ENCODE peak calls at places on chromosomes 12 and 14, in seven cellular contexts. F is A172, N is EH, C is Karpas-422, O is A549, K is epithelial cell of esophagus, B is iPS-NIHi11. L is an unnamed sample.

GRCh38 chr12:71392521-71393145 is 47.0 kb upstream of the LGR5 start:
- DNase-seq in F (peak; percentile 81), N (peak; percentile 71), C (peak; percentile 81), O (peak; percentile 84), K (peak; percentile 81), B (peak; percentile 79), L (peak; percentile 39)

GRCh38 chr12:40946612-40947194 is 241.4 kb upstream of the PDZRN4 start:
- DNase-seq in F (peak; percentile 21), N (peak; percentile 29), C (peak; percentile 79), O (peak; percentile 51), K (peak; percentile 55), B (peak; percentile 29), L (no peak)

GRCh38 chr12:48038085-48038484 is 33.8 kb upstream of the COL2A1 start:
- DNase-seq in F (no peak), N (no peak), C (peak; percentile 53), O (no peak), K (no peak), B (no peak), L (no peak)

GRCh38 chr14:61051046-61051445 is 70.0 kb downstream of the SLC38A6 start:
- DNase-seq in F (no peak), N (no peak), C (peak; percentile 75), O (no peak), K (no peak), B (no peak), L (no peak)

GRCh38 chr12:114168061-114168460 is 201.9 kb upstream of the RBM19 start:
- DNase-seq in F (no peak), N (peak; percentile 50), C (no peak), O (no peak), K (no peak), B (no peak), L (no peak)

GRCh38 chr14:92710001-92710341 is 38.5 kb downstream of the LGMN start:
- DNase-seq in F (no peak), N (no peak), C (no peak), O (no peak), K (no peak), B (no peak), L (no peak)

GRCh38 chr14:68705741-68706283 is 87.1 kb downstream of the ZFP36L1 start:
- DNase-seq in F (no peak), N (no peak), C (no peak), O (no peak), K (peak; percentile 92), B (peak; percentile 51), L (no peak)

GRCh38 chr12:47814539-47815170 is 5.0 kb downstream of the HDAC7 start:
- DNase-seq in F (no peak), N (no peak), C (peak; percentile 50), O (no peak), K (no peak), B (no peak), L (no peak)

GRCh38 chr12:28591831-28592230 is 401.6 kb downstream of the CCDC91 start:
- DNase-seq in F (no peak), N (no peak), C (no peak), O (no peak), K (no peak), B (no peak), L (no peak)

GRCh38 chr12:100553851-100554404 is 19.6 kb upstream of the GAS2L3 start:
- DNase-seq in F (no peak), N (peak; percentile 13), C (no peak), O (peak; percentile 16), K (no peak), B (no peak), L (no peak)

GRCh38 chr12:102300824-102301461 is 103.3 kb upstream of the PMCH start:
- DNase-seq in F (peak; percentile 49), N (peak; percentile 70), C (peak; percentile 75), O (peak; percentile 67), K (peak; percentile 77), B (peak; percentile 37), L (peak; percentile 40)

GRCh38 chr12:103169-103981 is 36.8 kb downstream of the IQSEC3 start:
- DNase-seq in F (no peak), N (no peak), C (peak; percentile 79), O (peak; percentile 73), K (no peak), B (peak; percentile 77), L (no peak)

GRCh38 chr12:66197413-66198055 is 8.5 kb downstream of the IRAK3 start:
- DNase-seq in F (no peak), N (peak; percentile 69), C (no peak), O (no peak), K (no peak), B (no peak), L (no peak)

GRCh38 chr14:68922201-68922613 is 56.9 kb downstream of the ACTN1 start:
- DNase-seq in F (no peak), N (no peak), C (no peak), O (no peak), K (no peak), B (no peak), L (no peak)

GRCh38 chr14:54549862-54550261 is 17.1 kb upstream of the SAMD4A start:
- DNase-seq in F (no peak), N (peak; percentile 46), C (peak; percentile 70), O (no peak), K (peak; percentile 31), B (peak; percentile 30), L (no peak)

GRCh38 chr12:56160160-56160763 is 2.1 kb downstream of the MYL6 start:
- DNase-seq in F (peak; percentile 58), N (peak; percentile 72), C (no peak), O (no peak), K (peak; percentile 55), B (no peak), L (no peak)

GRCh38 chr14:96264850-96265249 is 8.8 kb downstream of the BDKRB1 start:
- DNase-seq in F (no peak), N (peak; percentile 71), C (no peak), O (peak; percentile 41), K (no peak), B (peak; percentile 55), L (no peak)

GRCh38 chr12:13183621-13184020 is 12.9 kb upstream of the EMP1 start:
- DNase-seq in F (no peak), N (peak; percentile 61), C (no peak), O (no peak), K (no peak), B (no peak), L (no peak)

GRCh38 chr12:64669270-64669842 is 59.1 kb downstream of the RASSF3 start:
- DNase-seq in F (no peak), N (no peak), C (peak; percentile 59), O (no peak), K (no peak), B (peak; percentile 38), L (no peak)

GRCh38 chr12:3071107-3071506 is 6.1 kb upstream of the TSPAN9 start:
- DNase-seq in F (no peak), N (peak; percentile 25), C (no peak), O (no peak), K (no peak), B (no peak), L (no peak)

GRCh38 chr14:95516554-95517209 is at the start of gene SYNE3:
- DNase-seq in F (no peak), N (peak; percentile 58), C (peak; percentile 55), O (no peak), K (peak; percentile 25), B (peak; percentile 84), L (no peak)

GRCh38 chr12:108622425-108622824 is 11.3 kb downstream of the SELPLG start:
- DNase-seq in F (peak; percentile 54), N (peak; percentile 72), C (peak; percentile 75), O (peak; percentile 65), K (peak; percentile 28), B (peak; percentile 67), L (no peak)

GRCh38 chr12:89999699-90000505 is 291.3 kb upstream of the ATP2B1 start:
- DNase-seq in F (peak; percentile 80), N (peak; percentile 93), C (no peak), O (no peak), K (no peak), B (no peak), L (no peak)

GRCh38 chr12:13816394-13816793 is 165.0 kb downstream of the GRIN2B start:
- DNase-seq in F (no peak), N (no peak), C (no peak), O (peak; percentile 13), K (peak; percentile 2), B (peak; percentile 29), L (no peak)

GRCh38 chr12:15801770-15802393 is 12.7 kb upstream of the EPS8 start:
- DNase-seq in F (no peak), N (peak; percentile 32), C (no peak), O (peak; percentile 26), K (peak; percentile 94), B (no peak), L (peak; percentile 84)

GRCh38 chr14:53327716-53328115 is 174.6 kb upstream of the DDHD1 start:
- DNase-seq in F (peak; percentile 21), N (peak; percentile 65), C (no peak), O (no peak), K (peak; percentile 88), B (no peak), L (peak; percentile 40)

GRCh38 chr12:101552277-101552676 is 42.5 kb upstream of the MYBPC1 start:
- DNase-seq in F (peak; percentile 5), N (peak; percentile 2), C (no peak), O (peak; percentile 16), K (peak; percentile 39), B (no peak), L (no peak)

GRCh38 chr12:42679402-42679801 is 89.9 kb upstream of the PRICKLE1 start:
- DNase-seq in F (peak; percentile 61), N (peak; percentile 62), C (no peak), O (no peak), K (no peak), B (no peak), L (no peak)

GRCh38 chr12:6602526-6602925 is 4.7 kb downstream of the CHD4 start:
- DNase-seq in F (no peak), N (no peak), C (no peak), O (no peak), K (no peak), B (no peak), L (no peak)

GRCh38 chr12:52249041-52249461 is 16.0 kb downstream of the KRT7 start:
- DNase-seq in F (no peak), N (peak; percentile 55), C (no peak), O (peak; percentile 71), K (no peak), B (no peak), L (no peak)

GRCh38 chr14:58814476-58814875 is 176.7 kb downstream of the DACT1 start:
- DNase-seq in F (no peak), N (no peak), C (no peak), O (no peak), K (no peak), B (no peak), L (no peak)